ENCODE peak calls at places on chromosomes 4 and X, in six cellular contexts. P is HCT116, A is transverse colon, K is psoas muscle, S is lower leg skin, V is heart left ventricle. C is an unnamed sample.

GRCh38 chr4:112099701-112100289 is 45.5 kb upstream of the FAM241A start:
- DNase-seq in P (peak), A (no peak), K (no peak), S (no peak), V (no peak), C (peak)

GRCh38 chrX:15594371-15594770 is 6.4 kb downstream of the ACE2 start:
- DNase-seq in P (no peak), A (no peak), K (no peak), S (no peak), V (no peak), C (no peak)

GRCh38 chr4:80492761-80493160 is 157.2 kb downstream of the CFAP299 start:
- DNase-seq in P (no peak), A (peak), K (no peak), S (no peak), V (no peak), C (no peak)

GRCh38 chr4:148163011-148163410 is 279.2 kb downstream of the NR3C2 start:
- DNase-seq in P (no peak), A (no peak), K (no peak), S (no peak), V (no peak), C (no peak)

GRCh38 chrX:96538104-96538725 is 146.4 kb upstream of the DIAPH2 start:
- DNase-seq in P (no peak), A (peak), K (no peak), S (no peak), V (no peak), C (no peak)

GRCh38 chr4:27921236-27921635 is 1060.6 kb downstream of the STIM2 start:
- DNase-seq in P (no peak), A (no peak), K (no peak), S (no peak), V (peak), C (peak)

GRCh38 chr4:3470244-3471097 is 7.4 kb downstream of the DOK7 start:
- DNase-seq in P (no peak), A (peak), K (peak), S (no peak), V (no peak), C (peak)

GRCh38 chr4:30989508-30989907 is 269.3 kb downstream of the PCDH7 start:
- DNase-seq in P (no peak), A (no peak), K (no peak), S (no peak), V (no peak), C (no peak)

GRCh38 chr4:128355301-128355700 is 67.7 kb upstream of the PGRMC2 start:
- DNase-seq in P (no peak), A (no peak), K (no peak), S (no peak), V (no peak), C (no peak)

GRCh38 chr4:40308528-40309122 is 26.5 kb upstream of the CHRNA9 start:
- DNase-seq in P (no peak), A (no peak), K (no peak), S (no peak), V (no peak), C (no peak)
- H3K4me3 ChIP-seq in P (no peak), A (no peak), K (no peak), S (no peak), V (no peak), C (no peak)

DNA sequence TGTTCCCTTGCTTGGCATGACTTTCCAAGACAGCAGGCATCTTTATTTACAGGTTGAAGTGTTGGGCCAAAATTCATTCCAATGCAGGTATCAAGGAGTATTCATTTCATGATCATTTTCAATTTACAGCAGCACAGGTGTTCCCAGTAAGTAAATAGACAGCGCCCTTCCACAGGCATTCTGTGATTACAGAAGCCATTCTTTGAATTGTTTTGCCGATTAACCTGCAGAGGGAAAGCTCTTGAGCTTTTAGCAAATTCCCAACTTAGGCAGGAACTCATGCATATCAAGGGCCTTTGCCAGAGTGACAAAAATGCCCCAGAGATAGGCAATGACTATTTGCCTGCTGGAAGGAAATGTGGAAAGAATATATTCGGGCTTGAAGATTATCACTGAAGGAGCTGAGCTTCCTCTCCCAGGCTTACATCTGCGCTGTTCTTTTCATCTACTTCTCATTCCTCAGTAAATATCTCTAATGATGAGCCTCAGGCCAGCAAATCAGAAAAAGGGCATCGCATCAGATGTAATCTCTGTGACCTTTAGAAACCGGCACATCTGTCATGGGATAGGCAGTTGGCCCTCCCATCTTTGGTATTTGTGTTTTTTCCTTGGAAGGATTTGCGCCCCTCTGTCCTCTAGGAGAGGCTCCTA is 6.7 kb downstream of the TXK start:
- DNase-seq in P (no peak), A (no peak), K (no peak), S (no peak), V (no peak), C (no peak)
- H3K4me3 ChIP-seq in P (no peak), A (peak), K (peak), S (no peak), V (no peak), C (no peak)

GRCh38 chrX:134761788-134762187 is 103.5 kb upstream of the PLAC1 start:
- DNase-seq in P (no peak), A (no peak), K (no peak), S (no peak), V (no peak), C (peak)
- H3K4me3 ChIP-seq in P (no peak), A (no peak), K (no peak), S (no peak), V (no peak), C (no peak)

DNA sequence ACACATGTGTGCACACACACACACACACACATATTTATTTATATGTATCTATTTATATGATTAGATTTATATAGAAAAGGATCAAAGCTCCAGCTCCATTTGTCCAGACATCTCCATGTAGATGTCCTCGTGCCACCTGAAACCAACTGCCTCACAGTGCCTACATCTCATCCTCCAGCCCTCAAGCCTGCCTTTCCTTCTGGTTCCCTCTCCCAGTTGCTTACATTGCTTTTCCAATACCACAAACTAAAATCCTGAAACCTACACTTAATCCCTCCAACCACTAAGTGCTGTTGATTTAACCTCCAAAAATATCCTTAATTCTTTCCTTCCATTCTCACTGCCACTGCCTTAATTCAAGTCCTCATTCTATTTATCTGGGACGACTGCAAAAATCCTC is 51.4 kb downstream of the STBD1 start:
- DNase-seq in P (no peak), A (no peak), K (no peak), S (no peak), V (no peak), C (no peak)
- H3K4me3 ChIP-seq in P (no peak), A (no peak), K (no peak), S (no peak), V (no peak), C (no peak)

C was measured in fibroblast of mammary gland.